ENCODE peak calls at places on chromosome 16, in seven cellular contexts. U, Y, L, T, M, B and F are unnamed samples.

GRCh38 chr16:75281826-75282225 is 30.4 kb upstream of the BCAR1 start:
- DNase-seq in T (no peak), L (no peak), Y (no peak), B (no peak), M (no peak), U (no peak), F (no peak)

GRCh38 chr16:55645986-55646385 is 9.8 kb upstream of the SLC6A2 start:
- DNase-seq in L (no peak), B (no peak), Y (no peak), U (no peak), T (no peak), M (no peak), F (no peak)

GRCh38 chr16:78729687-78730086 is 630.2 kb downstream of the WWOX start:
- DNase-seq in L (no peak), T (no peak), M (no peak), U (no peak), Y (no peak), B (no peak), F (no peak)

GRCh38 chr16:30068750-30069574 is 3.4 kb downstream of the ALDOA start:
- DNase-seq in B (no peak), M (no peak), U (no peak), L (peak), Y (no peak), T (no peak), F (no peak)

GRCh38 chr16:55660026-55660425 is 4.2 kb downstream of the SLC6A2 start:
- DNase-seq in B (no peak), U (no peak), M (no peak), L (no peak), Y (no peak), T (no peak), F (no peak)

GRCh38 chr16:25089346-25089745 is 22.2 kb upstream of the LCMT1 start:
- DNase-seq in T (no peak), U (no peak), L (no peak), Y (no peak), B (no peak), M (no peak), F (no peak)

GRCh38 chr16:58034128-58034685 is 8.7 kb downstream of the MMP15 start:
- DNase-seq in L (no peak), T (no peak), U (no peak), M (no peak), B (no peak), Y (no peak), F (no peak)

GRCh38 chr16:4081577-4082021 is 34.6 kb downstream of the ADCY9 start:
- DNase-seq in B (no peak), M (no peak), T (no peak), Y (peak), L (no peak), U (no peak), F (no peak)

GRCh38 chr16:77402672-77403071 is 32.2 kb downstream of the ADAMTS18 start:
- DNase-seq in L (no peak), U (no peak), Y (no peak), B (no peak), M (no peak), T (no peak), F (no peak)